ENCODE peak calls at places on chromosomes 16 and 17, in five cellular contexts. H, S, O, D and W are unnamed samples.

GRCh38 chr17:59751955-59752413 is 44.5 kb downstream of the VMP1 start:
- DNase-seq in S (no peak), O (no peak), H (no peak), D (no peak), W (no peak)

GRCh38 chr17:29615492-29616299 is 7.0 kb downstream of the CORO6 start:
- DNase-seq in S (no peak), H (no peak), O (peak), D (peak), W (no peak)

GRCh38 chr16:11078812-11079459 is 134.6 kb downstream of the CLEC16A start:
- DNase-seq in H (no peak), D (no peak), S (no peak), O (no peak), W (no peak)

GRCh38 chr17:28950017-28950751 is 1.1 kb downstream of the PHF12 start:
- DNase-seq in S (no peak), H (no peak), D (peak), O (peak), W (no peak)

GRCh38 chr16:4806280-4806679 is 3.8 kb upstream of the ROGDI start:
- DNase-seq in D (no peak), S (no peak), H (no peak), O (no peak), W (no peak)

GRCh38 chr17:4488989-4489595 is 9.6 kb upstream of the SPNS2 start:
- DNase-seq in O (no peak), D (no peak), H (no peak), S (no peak), W (no peak)

GRCh38 chr16:21101631-21102420 is 48.8 kb downstream of the DNAH3 start:
- DNase-seq in S (no peak), H (no peak), O (peak), D (peak), W (peak)

GRCh38 chr16:70349783-70350182 is 3.1 kb downstream of the DDX19A start:
- DNase-seq in H (no peak), O (no peak), D (no peak), S (no peak), W (no peak)

GRCh38 chr17:75059369-75060345 is 12.6 kb downstream of the KCTD2 start:
- DNase-seq in D (peak), H (no peak), S (no peak), O (no peak), W (no peak)

GRCh38 chr16:79218358-79218757 is 382.2 kb downstream of the MAF start:
- DNase-seq in O (no peak), S (no peak), H (no peak), D (no peak), W (no peak)

GRCh38 chr17:17837966-17838962 is 1.5 kb upstream of the SREBF1 start:
- DNase-seq in D (peak), H (no peak), S (no peak), O (peak), W (peak)

GRCh38 chr17:74859439-74860228 is at the start of gene GRIN2C:
- DNase-seq in S (no peak), D (no peak), O (peak), H (no peak), W (no peak)

GRCh38 chr16:1871974-1872635 is at the start of gene MEIOB:
- DNase-seq in D (no peak), S (peak), H (no peak), O (peak), W (no peak)

GRCh38 chr17:78680436-78680835 is 101.6 kb downstream of the CYTH1 start:
- DNase-seq in H (no peak), O (no peak), D (no peak), S (no peak), W (no peak)

GRCh38 chr16:1759511-1759910 is 11.8 kb downstream of the NME3 start:
- DNase-seq in O (no peak), D (no peak), S (no peak), H (no peak), W (no peak)

GRCh38 chr17:43018008-43018853 is 4.0 kb downstream of the VAT1 start:
- DNase-seq in S (no peak), D (no peak), H (no peak), O (no peak), W (no peak)

GRCh38 chr16:4699030-4699556 is 5.7 kb downstream of the NUDT16L1 start:
- DNase-seq in H (no peak), O (no peak), S (no peak), D (no peak), W (no peak)

GRCh38 chr17:66386789-66387351 is 84.5 kb downstream of the PRKCA start:
- DNase-seq in D (peak), S (no peak), O (no peak), H (no peak), W (no peak)

GRCh38 chr17:60087882-60088669 is 9.4 kb upstream of the HEATR6 start:
- DNase-seq in O (peak), S (no peak), H (no peak), D (peak), W (no peak)

DNA sequence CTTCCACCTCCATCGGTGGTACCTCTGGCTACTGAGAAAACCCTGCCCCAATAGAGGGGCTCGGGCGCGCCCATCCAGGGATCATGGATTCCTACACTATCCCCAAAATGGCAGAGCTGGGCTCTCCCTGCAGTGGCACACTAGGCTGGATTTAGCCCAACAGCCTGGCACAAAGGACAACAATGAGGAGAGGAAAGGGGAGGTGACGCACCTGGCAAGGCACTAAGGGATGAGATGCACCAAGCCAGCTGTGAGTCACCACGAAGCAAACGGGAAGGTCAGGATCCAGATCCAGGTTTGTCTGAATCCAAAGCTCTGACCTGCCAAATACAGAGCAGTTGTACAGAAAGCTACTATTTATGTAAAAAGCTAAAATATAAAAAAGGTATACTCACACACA is 18.1 kb downstream of the UBE2O start:
- DNase-seq in S (no peak), H (no peak), D (no peak), O (no peak), W (no peak)
- TF ChIP-seq JUND in S (no peak), H (no peak), D (no peak), O (no peak), W (no peak)

DNA sequence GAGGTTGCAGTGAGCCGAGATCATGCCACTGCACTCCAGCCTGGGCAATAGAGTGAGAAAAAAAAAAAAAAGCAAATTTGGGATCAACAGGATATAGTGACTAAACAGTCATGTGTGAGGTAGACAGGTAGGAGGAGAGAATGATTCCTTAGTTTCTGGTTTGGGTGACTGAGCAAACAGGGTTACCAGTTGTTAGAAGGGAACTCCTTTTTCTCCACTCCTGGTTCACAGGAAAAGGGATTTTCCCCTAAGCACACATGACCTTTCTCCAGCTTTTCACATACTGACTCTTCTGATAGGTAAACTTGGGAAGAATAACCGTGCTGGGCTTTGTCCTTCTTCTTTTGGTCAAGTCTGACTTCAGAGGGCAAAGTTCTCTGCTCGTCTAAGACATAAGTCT is 17.3 kb upstream of the WSCD1 start:
- DNase-seq in D (no peak), S (no peak), H (no peak), O (no peak), W (no peak)
- TF ChIP-seq ZNF274 in D (no peak), S (no peak), H (no peak), O (no peak), W (no peak)

DNA sequence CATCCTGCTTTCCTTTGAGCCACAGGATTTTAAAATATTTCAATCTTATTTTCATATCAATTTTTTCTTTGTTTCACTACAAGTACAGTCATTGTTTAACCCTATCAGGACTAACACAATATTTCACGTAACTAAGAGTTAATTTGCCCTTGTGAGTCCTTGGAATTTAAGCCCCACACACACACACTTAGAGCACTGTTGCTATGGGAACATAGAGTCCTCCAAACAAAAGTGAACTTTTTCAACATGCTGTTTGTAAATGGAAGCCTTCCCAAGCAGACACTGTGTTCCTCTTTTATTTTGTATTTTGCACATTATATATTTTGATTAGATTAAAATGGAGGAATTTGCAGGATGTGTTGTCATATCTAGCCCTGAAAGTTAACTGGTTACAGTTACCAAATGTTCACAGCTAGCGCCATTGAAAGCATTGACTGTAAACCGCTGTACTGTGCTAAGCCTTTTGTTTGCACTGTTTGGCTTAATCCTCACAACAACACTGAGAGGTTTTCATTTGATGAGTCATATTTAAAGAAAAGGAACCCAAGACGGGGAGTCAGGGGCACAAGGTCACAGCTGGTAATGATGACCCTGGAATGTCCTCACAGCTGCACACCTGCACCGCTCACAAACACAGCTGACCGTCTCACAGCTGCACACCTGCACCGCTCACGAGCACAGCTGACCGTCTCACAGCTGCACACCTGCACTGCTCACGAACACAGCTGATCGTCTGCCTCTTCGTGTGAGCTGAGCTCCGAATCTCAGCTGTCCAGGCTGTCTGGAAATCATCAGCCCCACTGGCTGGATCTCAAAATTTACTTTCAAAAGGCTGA is 6.3 kb downstream of the HSBP1 start:
- DNase-seq in H (no peak), D (peak), S (no peak), O (no peak), W (no peak)
- TF ChIP-seq POLR2AphosphoS5 in H (no peak), D (no peak), S (peak), O (no peak), W (no peak)

DNA sequence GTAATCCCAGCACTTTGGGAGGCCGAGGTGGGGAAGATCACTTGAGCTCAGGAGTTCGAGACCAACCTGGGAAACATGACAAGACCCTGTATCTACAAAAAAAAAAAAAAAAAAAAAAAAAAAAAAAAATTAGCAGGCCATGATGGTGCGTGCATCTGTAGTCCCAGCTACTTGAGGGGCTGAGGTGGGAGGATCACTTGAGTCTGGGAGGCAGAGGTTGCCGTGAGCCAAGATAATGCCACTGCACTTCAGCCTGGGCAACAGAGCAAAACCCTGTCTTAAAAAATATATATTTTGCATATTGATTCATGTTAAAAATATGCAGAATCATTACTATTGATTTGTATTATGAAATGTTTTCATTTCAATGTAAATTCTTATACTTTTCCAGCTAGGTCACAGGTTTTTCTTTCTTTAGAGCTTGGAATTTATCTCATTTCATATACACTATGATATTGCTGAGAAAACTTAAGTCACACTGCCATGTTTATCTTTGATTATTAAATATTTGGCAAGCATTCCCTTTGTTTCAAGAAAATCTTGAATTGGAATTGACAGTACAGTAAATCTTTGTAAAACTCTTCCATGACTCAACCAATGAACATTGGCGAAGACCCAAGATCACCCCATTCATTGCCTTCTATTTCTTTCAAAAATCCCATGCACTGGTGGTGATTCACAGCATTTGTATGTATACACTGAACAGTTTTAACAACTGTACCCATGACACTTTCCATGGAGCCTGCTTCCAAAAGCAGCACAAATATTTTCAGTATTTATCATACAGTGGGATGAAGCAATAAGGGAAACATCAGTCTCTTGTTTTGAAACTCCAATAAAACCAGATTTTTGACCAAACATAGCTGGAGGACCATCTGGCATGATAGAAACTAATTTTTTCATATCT is 83.5 kb upstream of the TNRC6A start:
- DNase-seq in D (peak), S (no peak), H (no peak), O (no peak), W (peak)
- TF ChIP-seq JUND in D (no peak), S (no peak), H (no peak), O (no peak), W (peak)

DNA sequence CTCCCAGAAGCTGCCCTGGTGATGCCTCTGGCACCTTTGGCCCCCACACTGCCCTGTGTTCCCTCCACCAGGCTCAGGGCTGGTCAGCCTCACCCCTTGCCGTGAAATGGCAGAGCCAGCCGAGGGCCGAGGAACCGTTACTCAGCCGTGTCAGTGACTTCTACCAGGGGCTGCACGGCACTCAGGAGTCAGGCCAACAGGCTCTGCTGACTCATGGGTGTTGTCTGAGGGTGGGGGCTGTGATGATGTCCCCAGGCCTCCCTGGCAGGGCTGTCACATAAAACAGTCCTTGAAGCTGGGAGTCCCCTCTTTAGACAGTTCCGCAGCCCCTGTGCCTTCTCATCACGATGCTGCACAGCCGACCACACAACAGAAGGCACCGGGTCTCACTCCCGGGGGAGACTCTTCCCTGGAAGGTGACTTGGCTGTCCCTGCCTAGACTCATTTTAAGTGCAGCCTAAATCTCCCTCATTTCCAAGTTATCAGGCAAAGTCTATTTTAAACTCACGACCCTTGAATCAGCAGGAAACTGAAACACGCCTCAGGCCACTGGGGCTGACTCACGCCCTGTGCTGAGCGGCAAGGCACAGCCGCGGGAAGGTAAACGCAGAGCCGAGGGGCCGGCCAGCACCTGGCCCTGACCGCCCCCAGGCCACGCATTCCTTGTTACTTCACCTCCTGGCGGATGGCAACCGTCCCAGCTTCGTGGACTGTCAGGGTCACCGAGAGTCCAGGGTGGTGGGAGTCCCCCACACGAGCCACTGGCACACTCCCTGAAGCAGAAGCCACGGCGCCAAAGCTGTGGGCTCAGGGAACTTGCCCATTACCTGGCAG is 102.6 kb downstream of the ZNF778 start:
- DNase-seq in S (no peak), H (peak), O (peak), D (peak), W (no peak)
- TF ChIP-seq ZNF274 in S (no peak), H (no peak), O (no peak), D (peak), W (no peak)

GRCh38 chr16:54602666-54603065 is 316.1 kb upstream of the IRX3 start:
- DNase-seq in S (no peak), H (no peak), O (no peak), D (no peak), W (no peak)

DNA sequence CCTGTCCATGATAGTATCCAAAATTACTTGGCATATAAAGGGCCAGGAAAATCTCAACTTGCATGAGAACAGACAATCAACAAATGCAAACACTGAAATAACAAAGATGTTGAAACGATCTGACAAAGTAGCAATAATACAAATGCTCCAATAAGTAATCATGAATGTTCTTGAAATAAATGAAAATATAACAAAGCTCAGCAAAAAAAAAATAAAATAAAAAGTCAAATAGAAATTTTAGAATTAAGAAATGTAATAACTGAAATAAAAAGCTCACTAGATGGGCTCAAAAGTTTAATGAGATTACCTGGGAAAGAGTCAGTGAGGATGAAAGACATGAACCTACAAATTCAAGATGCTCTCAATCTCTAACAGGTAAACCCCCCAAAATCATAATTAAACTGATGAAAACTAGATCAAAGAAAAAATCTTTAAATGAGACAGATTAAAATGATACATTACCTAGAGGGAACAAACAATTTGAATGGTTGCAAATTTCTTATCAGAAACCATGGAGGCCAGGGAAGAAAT is 319.0 kb upstream of the IRX3 start:
- DNase-seq in D (no peak), H (no peak), S (no peak), O (no peak), W (no peak)
- TF ChIP-seq POLR2AphosphoS5 in D (no peak), H (no peak), S (no peak), O (no peak), W (no peak)